ENCODE peak calls at places on chromosomes 6 and 20, in eight cellular contexts. B is uterus, H is H54, Q is tibial nerve, K is body of pancreas, D is stomach, V is spleen, F is adrenal gland. E is an unnamed sample.

GRCh38 chr6:6712979-6713514 is 124.5 kb downstream of the LY86 start:
- DNase-seq in B (no peak), H (peak), Q (no peak), K (no peak), D (no peak), V (peak), F (peak), E (no peak)

GRCh38 chr20:1163653-1164052 is 21.1 kb downstream of the TMEM74B start:
- DNase-seq in B (no peak), H (no peak), Q (no peak), K (no peak), D (no peak), V (no peak), F (peak), E (no peak)

GRCh38 chr6:87103977-87104601 is 9.2 kb upstream of the CGA start:
- DNase-seq in B (no peak), H (no peak), Q (no peak), K (no peak), D (no peak), V (no peak), F (no peak), E (no peak)

GRCh38 chr6:164063346-164063745 is 648.8 kb downstream of the QKI start:
- DNase-seq in B (no peak), H (no peak), Q (no peak), K (no peak), D (no peak), V (no peak), F (no peak), E (no peak)

GRCh38 chr20:16929756-16930155 is 181.6 kb downstream of the OTOR start:
- DNase-seq in B (no peak), H (no peak), Q (no peak), K (no peak), D (no peak), V (no peak), F (peak), E (no peak)

GRCh38 chr20:48658505-48658904 is 169.3 kb downstream of the PREX1 start:
- DNase-seq in B (no peak), H (no peak), Q (no peak), K (no peak), D (no peak), V (no peak), F (no peak), E (no peak)

GRCh38 chr6:53960311-53960710 is 150.9 kb upstream of the MLIP start:
- DNase-seq in B (no peak), H (no peak), Q (no peak), K (no peak), D (no peak), V (no peak), F (no peak), E (no peak)

GRCh38 chr6:152637422-152638047 is 373 bp upstream of the SYNE1 start:
- DNase-seq in B (no peak), H (no peak), Q (no peak), K (no peak), D (no peak), V (no peak), F (no peak), E (no peak)

GRCh38 chr6:108799791-108800190 is 48.4 kb upstream of the ARMC2 start:
- DNase-seq in B (no peak), H (no peak), Q (no peak), K (no peak), D (no peak), V (no peak), F (no peak), E (no peak)

GRCh38 chr20:23657202-23657601 is 19.4 kb upstream of the CST3 start:
- DNase-seq in B (no peak), H (no peak), Q (no peak), K (peak), D (no peak), V (no peak), F (no peak), E (no peak)

GRCh38 chr20:18831830-18832229 is 18.2 kb downstream of the SCP2D1 start:
- DNase-seq in B (peak), H (peak), Q (no peak), K (no peak), D (no peak), V (no peak), F (no peak), E (no peak)

GRCh38 chr6:33078919-33079521 is 3.2 kb downstream of the HLA-DPB1 start:
- DNase-seq in B (no peak), H (no peak), Q (no peak), K (no peak), D (no peak), V (no peak), F (no peak), E (no peak)
- TF ChIP-seq POLR2A in B (no peak), H (no peak), Q (no peak), K (no peak), D (no peak), V (no peak), F (no peak), E (no peak)

DNA sequence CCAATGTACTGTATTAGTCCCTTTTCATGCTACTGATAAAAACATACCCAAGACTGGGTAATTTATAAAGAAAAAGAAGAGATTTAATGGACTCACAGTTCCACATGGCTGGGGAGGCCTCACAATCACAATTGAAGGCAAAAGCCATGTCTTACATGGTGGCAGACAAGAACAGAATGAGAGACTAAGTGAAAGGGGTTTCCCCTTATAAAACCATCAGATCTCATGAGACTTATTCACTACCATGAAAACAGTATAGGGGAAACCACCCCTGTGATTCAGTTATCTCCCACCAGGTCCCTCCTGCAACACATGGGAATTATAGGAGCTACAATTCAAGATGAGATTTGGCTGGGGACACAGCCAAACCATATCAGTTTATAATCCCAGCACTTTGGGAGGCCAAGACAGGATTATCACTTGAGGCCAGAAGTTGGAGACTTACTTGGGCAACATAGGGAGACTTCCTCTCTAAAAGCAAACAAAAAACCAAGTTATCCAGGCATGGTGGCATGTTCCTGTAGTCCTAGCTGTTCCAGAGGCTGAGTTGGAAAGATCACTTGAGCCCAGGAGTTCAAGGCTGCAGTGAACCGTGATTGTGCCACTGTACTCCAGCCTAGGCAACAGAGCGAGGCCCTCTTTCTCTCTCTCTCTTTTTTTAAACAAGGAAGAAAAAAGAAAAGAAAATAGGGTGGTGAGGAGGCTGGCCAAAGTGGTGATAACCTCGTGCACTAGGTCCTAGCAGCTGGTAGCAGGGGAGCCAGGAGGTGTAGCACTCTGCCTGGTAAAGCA is 22.9 kb upstream of the DDR1 start:
- DNase-seq in B (no peak), H (no peak), Q (no peak), K (no peak), D (no peak), V (no peak), F (no peak), E (no peak)
- TF ChIP-seq POLR2A in B (no peak), H (no peak), Q (no peak), K (no peak), D (no peak), V (no peak), F (no peak), E (no peak)

DNA sequence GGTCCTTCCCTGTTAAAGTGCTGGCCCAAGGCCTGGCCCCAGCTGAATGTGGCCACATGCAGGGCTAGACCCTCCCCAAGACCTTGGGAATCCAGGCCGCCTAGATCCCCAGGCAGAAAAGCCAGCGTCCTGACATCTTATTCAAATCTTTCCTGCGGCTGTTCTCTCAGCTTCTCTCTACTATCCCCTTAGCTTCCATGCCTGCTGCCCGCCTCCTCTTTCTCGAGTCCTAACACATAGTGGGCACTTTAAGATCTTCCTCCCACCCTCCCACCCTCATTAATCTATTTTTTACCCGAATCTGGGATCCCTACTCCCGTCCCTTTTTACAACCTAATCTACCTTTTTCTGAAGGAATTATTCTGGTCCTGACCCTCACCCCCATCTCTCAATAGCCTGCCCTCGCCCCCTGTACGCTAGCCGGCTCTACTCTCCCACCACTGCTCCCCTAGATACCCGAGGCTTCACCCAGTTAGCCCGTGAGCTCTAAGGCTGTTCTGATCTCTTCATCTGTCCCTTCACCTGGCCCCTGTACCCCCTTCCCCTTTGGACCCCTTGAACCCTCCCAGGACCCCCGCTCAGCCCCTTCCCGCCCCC is at the start of gene CCHCR1:
- DNase-seq in B (no peak), H (no peak), Q (no peak), K (no peak), D (no peak), V (no peak), F (no peak), E (no peak)
- TF ChIP-seq POLR2A in B (no peak), H (no peak), Q (no peak), K (peak), D (no peak), V (no peak), F (no peak), E (no peak)

DNA sequence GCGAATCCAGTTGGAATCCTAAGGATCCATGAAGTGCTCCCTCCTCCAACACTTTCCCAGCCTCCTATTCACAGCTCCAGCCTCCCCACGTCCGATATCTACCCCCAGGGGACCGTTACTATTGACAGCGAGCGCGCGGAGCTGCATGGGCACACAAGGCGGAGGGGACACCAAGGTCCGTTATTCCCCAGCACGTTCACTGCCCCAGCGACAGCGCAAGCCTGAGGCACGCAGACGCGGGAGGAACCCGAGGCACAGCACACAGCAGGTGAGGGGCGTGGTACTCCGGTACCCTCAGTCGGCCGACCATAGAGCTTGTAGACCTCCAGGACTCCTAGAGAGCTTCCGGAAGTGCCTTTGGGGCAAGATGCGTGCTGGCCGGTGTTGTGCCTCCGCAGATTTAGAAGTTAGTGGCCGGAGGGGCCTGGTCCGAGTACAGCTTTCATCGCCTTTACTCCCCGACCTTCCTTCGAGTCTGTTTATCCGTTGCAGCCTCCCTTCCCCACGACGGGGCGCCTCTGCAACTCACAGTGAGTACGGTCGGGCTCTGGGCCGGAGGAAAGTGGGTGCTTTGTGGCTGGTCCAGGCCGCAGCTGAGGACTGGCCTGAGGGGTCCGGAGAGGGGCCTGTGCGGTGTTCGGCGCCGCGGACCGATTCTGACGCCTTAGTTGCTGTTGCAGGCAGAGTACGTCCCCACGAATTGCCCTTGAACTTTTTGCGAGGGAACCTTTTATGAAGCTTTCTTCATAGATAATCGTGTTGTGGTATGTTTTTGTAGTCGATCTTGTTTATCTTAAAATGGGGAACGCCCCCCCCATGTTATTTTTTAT is at the start of gene ZKSCAN8:
- DNase-seq in B (peak), H (peak), Q (peak), K (peak), D (peak), V (peak), F (peak), E (peak)
- TF ChIP-seq POLR2A in B (no peak), H (peak), Q (peak), K (peak), D (no peak), V (no peak), F (peak), E (peak)

GRCh38 chr6:143677891-143678737 is at the start of gene PHACTR2:
- DNase-seq in B (peak), H (peak), Q (peak), K (peak), D (peak), V (peak), F (peak), E (no peak)
- TF ChIP-seq POLR2A in B (peak), H (peak), Q (peak), K (peak), D (no peak), V (no peak), F (no peak), E (peak)

DNA sequence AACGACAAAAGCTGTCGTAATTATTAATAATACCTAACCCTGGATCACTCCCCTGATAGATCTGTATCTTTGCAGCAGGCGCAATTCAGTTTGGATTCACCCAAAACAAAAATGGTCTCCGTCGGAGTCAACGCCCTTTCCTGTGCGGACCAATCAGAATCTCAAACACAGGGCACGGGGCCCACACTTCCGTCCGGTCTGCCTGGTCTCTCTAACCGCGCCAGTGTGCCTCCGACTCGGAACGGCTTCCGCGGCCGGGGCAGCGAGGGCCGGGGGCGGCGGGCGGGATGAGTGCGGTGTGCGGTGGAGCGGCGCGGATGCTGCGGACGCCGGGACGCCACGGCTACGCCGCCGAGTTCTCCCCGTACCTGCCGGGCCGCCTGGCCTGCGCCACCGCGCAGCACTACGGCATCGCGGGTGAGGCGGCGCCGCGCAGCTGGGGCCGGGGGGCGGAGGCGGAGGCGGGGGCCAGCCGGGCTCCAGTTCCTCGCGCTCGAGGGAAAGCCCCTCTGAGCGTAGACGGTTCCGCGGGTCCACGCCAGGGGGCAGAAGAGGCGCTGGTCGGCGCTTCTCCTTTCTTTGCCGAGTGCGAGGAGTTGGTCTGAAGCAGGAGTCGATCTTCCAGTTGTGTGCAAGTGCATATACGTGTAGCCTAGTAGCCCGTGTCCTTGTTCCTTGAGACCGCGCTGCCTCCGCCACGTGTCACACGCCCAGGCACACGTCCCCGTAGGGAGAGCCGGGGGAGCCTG is at the start of gene PEX7:
- DNase-seq in B (peak), H (peak), Q (peak), K (peak), D (peak), V (peak), F (peak), E (peak)
- TF ChIP-seq POLR2A in B (peak), H (peak), Q (peak), K (peak), D (no peak), V (peak), F (peak), E (peak)

GRCh38 chr20:35302421-35303335 is 10.5 kb upstream of the FAM83C start:
- DNase-seq in B (no peak), H (no peak), Q (no peak), K (no peak), D (no peak), V (no peak), F (no peak), E (no peak)
- TF ChIP-seq POLR2A in B (no peak), H (no peak), Q (no peak), K (no peak), D (no peak), V (no peak), F (no peak), E (no peak)

GRCh38 chr6:130018292-130018829 is at the start of gene L3MBTL3:
- DNase-seq in B (peak), H (peak), Q (peak), K (peak), D (peak), V (peak), F (peak), E (peak)

GRCh38 chr6:130019796-130020105 is 1.4 kb downstream of the L3MBTL3 start:
- DNase-seq in B (no peak), H (no peak), Q (no peak), K (no peak), D (no peak), V (no peak), F (no peak), E (no peak)

GRCh38 chr6:130018830-130019795 is 732 bp downstream of the L3MBTL3 start:
- DNase-seq in B (peak), H (no peak), Q (peak), K (peak), D (peak), V (peak), F (peak), E (no peak)

GRCh38 chr6:130020106-130020851 is 1.9 kb downstream of the L3MBTL3 start:
- DNase-seq in B (peak), H (no peak), Q (peak), K (peak), D (peak), V (peak), F (peak), E (no peak)

GRCh38 chr6:130020892-130021483 is 2.6 kb downstream of the L3MBTL3 start:
- DNase-seq in B (peak), H (no peak), Q (peak), K (peak), D (peak), V (peak), F (peak), E (peak)
- TF ChIP-seq POLR2A in B (no peak), H (no peak), Q (no peak), K (no peak), D (no peak), V (no peak), F (no peak), E (no peak)

GRCh38 chr6:18567380-18567779 is 180.2 kb downstream of the RNF144B start:
- DNase-seq in B (no peak), H (no peak), Q (no peak), K (no peak), D (no peak), V (no peak), F (no peak), E (no peak)

GRCh38 chr6:18561006-18561750 is 174.0 kb downstream of the RNF144B start:
- DNase-seq in B (no peak), H (no peak), Q (peak), K (no peak), D (no peak), V (no peak), F (no peak), E (no peak)

GRCh38 chr6:18565231-18565630 is 178.1 kb downstream of the RNF144B start:
- DNase-seq in B (no peak), H (no peak), Q (no peak), K (no peak), D (no peak), V (no peak), F (no peak), E (no peak)

GRCh38 chr6:18562726-18563125 is 175.6 kb downstream of the RNF144B start:
- DNase-seq in B (no peak), H (no peak), Q (no peak), K (no peak), D (no peak), V (no peak), F (no peak), E (no peak)

DNA sequence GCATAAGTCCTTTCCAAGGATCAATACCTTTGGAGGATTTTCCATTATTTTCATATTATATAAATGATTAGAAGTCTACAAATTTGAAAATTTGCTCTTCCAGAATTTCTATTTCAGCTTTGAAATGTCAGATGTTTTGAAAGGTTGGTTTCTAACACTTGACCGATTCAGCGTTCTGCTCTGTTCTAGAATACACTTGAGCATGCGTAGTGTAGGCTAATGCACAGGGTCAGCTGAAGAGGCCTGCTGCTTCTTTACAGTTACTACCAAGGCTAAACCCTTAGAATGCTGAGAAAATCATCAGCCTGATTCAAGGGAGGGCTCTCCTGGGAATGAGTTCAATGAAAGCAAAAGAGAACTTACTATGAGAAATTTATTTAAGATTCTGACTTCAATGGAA is 177.6 kb downstream of the RNF144B start:
- DNase-seq in B (no peak), H (no peak), Q (no peak), K (no peak), D (no peak), V (no peak), F (no peak), E (no peak)
- TF ChIP-seq POLR2A in B (no peak), H (no peak), Q (no peak), K (no peak), D (no peak), V (no peak), F (no peak), E (no peak)

E was measured in esophagus squamous epithelium.